ENCODE peak calls at places on chromosomes 2 and 18, in four cellular contexts. One of them, this sample, is unnamed.

GRCh38 chr2:48738806-48739205 is 16.7 kb downstream of the LHCGR start:
- DNase-seq in LoVo: no peak
- DNase-seq in fibroblast of mammary gland: peak
- DNase-seq in endothelial cell of umbilical vein: peak
- DNase-seq in this sample: no peak

GRCh38 chr18:48292787-48293409 is 116.3 kb downstream of the ZBTB7C start:
- DNase-seq in fibroblast of mammary gland: no peak
- DNase-seq in endothelial cell of umbilical vein: no peak
- DNase-seq in LoVo: no peak
- DNase-seq in this sample: no peak

GRCh38 chr18:24930478-24930877 is 421.5 kb downstream of the ZNF521 start:
- DNase-seq in endothelial cell of umbilical vein: no peak
- DNase-seq in LoVo: no peak
- DNase-seq in fibroblast of mammary gland: no peak
- DNase-seq in this sample: no peak

GRCh38 chr2:128447538-128447885 is 128.8 kb upstream of the HS6ST1 start:
- DNase-seq in LoVo: no peak
- DNase-seq in endothelial cell of umbilical vein: no peak
- DNase-seq in fibroblast of mammary gland: no peak
- DNase-seq in this sample: no peak

GRCh38 chr2:227805578-227805977 is 8.1 kb upstream of the CCL20 start:
- DNase-seq in LoVo: no peak
- DNase-seq in endothelial cell of umbilical vein: no peak
- DNase-seq in fibroblast of mammary gland: no peak
- DNase-seq in this sample: no peak

GRCh38 chr18:52936931-52937330 is 596.9 kb downstream of the DCC start:
- DNase-seq in fibroblast of mammary gland: no peak
- DNase-seq in endothelial cell of umbilical vein: no peak
- DNase-seq in LoVo: no peak
- DNase-seq in this sample: no peak

GRCh38 chr18:45835057-45835634 is 9.7 kb downstream of the SIGLEC15 start:
- DNase-seq in LoVo: no peak
- DNase-seq in endothelial cell of umbilical vein: no peak
- DNase-seq in fibroblast of mammary gland: no peak
- DNase-seq in this sample: no peak

GRCh38 chr2:229713371-229714079 is 830 bp downstream of the DNER start:
- DNase-seq in LoVo: no peak
- DNase-seq in fibroblast of mammary gland: no peak
- DNase-seq in endothelial cell of umbilical vein: no peak
- DNase-seq in this sample: no peak

GRCh38 chr2:240561325-240561971 is 1.3 kb downstream of the DUSP28 start:
- DNase-seq in endothelial cell of umbilical vein: peak
- DNase-seq in LoVo: peak
- DNase-seq in fibroblast of mammary gland: peak
- DNase-seq in this sample: no peak

GRCh38 chr2:181779288-181779871 is 99.1 kb upstream of the NEUROD1 start:
- DNase-seq in LoVo: no peak
- DNase-seq in fibroblast of mammary gland: no peak
- DNase-seq in endothelial cell of umbilical vein: peak
- DNase-seq in this sample: no peak

GRCh38 chr2:3302751-3303582 is 74.7 kb downstream of the EIPR1 start:
- DNase-seq in fibroblast of mammary gland: no peak
- DNase-seq in endothelial cell of umbilical vein: no peak
- DNase-seq in LoVo: no peak
- DNase-seq in this sample: no peak

GRCh38 chr2:72442270-72442669 is 294.6 kb upstream of the CYP26B1 start:
- DNase-seq in fibroblast of mammary gland: no peak
- DNase-seq in LoVo: no peak
- DNase-seq in endothelial cell of umbilical vein: no peak
- DNase-seq in this sample: no peak

GRCh38 chr2:215436705-215437570 is 1.1 kb upstream of the FN1 start:
- DNase-seq in endothelial cell of umbilical vein: peak
- DNase-seq in fibroblast of mammary gland: peak
- DNase-seq in LoVo: no peak
- DNase-seq in this sample: no peak

GRCh38 chr18:269480-270090 is 1.7 kb upstream of the THOC1 start:
- DNase-seq in LoVo: no peak
- DNase-seq in endothelial cell of umbilical vein: no peak
- DNase-seq in fibroblast of mammary gland: no peak
- DNase-seq in this sample: no peak

GRCh38 chr18:68234115-68234514 is 480.8 kb downstream of the TMX3 start:
- DNase-seq in fibroblast of mammary gland: no peak
- DNase-seq in endothelial cell of umbilical vein: no peak
- DNase-seq in LoVo: no peak
- DNase-seq in this sample: no peak

GRCh38 chr2:218780026-218780425 is 1.9 kb upstream of the CYP27A1 start:
- DNase-seq in fibroblast of mammary gland: no peak
- DNase-seq in endothelial cell of umbilical vein: no peak
- DNase-seq in LoVo: no peak
- DNase-seq in this sample: no peak

GRCh38 chr18:10041180-10041579 is 127.4 kb downstream of the VAPA start:
- DNase-seq in endothelial cell of umbilical vein: peak
- DNase-seq in fibroblast of mammary gland: peak
- DNase-seq in LoVo: no peak
- DNase-seq in this sample: no peak

GRCh38 chr2:134288814-134289213 is 34.9 kb downstream of the MGAT5 start:
- DNase-seq in LoVo: no peak
- DNase-seq in endothelial cell of umbilical vein: no peak
- DNase-seq in fibroblast of mammary gland: no peak
- DNase-seq in this sample: no peak

GRCh38 chr2:155256803-155257202 is 558.3 kb downstream of the KCNJ3 start:
- DNase-seq in endothelial cell of umbilical vein: no peak
- DNase-seq in LoVo: no peak
- DNase-seq in fibroblast of mammary gland: no peak
- DNase-seq in this sample: peak

GRCh38 chr2:55707751-55708150 is 14.1 kb upstream of the PNPT1 start:
- DNase-seq in LoVo: no peak
- DNase-seq in fibroblast of mammary gland: no peak
- DNase-seq in endothelial cell of umbilical vein: no peak
- DNase-seq in this sample: no peak

GRCh38 chr18:456361-456821 is 44.1 kb downstream of the COLEC12 start:
- DNase-seq in LoVo: no peak
- DNase-seq in fibroblast of mammary gland: peak
- DNase-seq in endothelial cell of umbilical vein: no peak
- DNase-seq in this sample: no peak

GRCh38 chr2:134679294-134679693 is 39.5 kb downstream of the TMEM163 start:
- DNase-seq in fibroblast of mammary gland: no peak
- DNase-seq in LoVo: no peak
- DNase-seq in endothelial cell of umbilical vein: no peak
- DNase-seq in this sample: no peak

GRCh38 chr18:26575865-26576217 is 27.5 kb upstream of the KCTD1 start:
- DNase-seq in endothelial cell of umbilical vein: no peak
- DNase-seq in fibroblast of mammary gland: no peak
- DNase-seq in LoVo: peak
- DNase-seq in this sample: no peak

GRCh38 chr2:237673130-237673921 is 45.9 kb downstream of the LRRFIP1 start:
- DNase-seq in endothelial cell of umbilical vein: peak
- DNase-seq in LoVo: peak
- DNase-seq in fibroblast of mammary gland: no peak
- DNase-seq in this sample: no peak

GRCh38 chr2:201116959-201117734 is 1.2 kb downstream of the CFLAR start:
- DNase-seq in endothelial cell of umbilical vein: peak
- DNase-seq in fibroblast of mammary gland: peak
- DNase-seq in LoVo: peak
- DNase-seq in this sample: no peak

GRCh38 chr18:13425357-13426095 is 207.0 kb downstream of the LDLRAD4 start:
- DNase-seq in endothelial cell of umbilical vein: no peak
- DNase-seq in LoVo: no peak
- DNase-seq in fibroblast of mammary gland: no peak
- DNase-seq in this sample: no peak

GRCh38 chr2:28389399-28390240 is 3.0 kb upstream of the FOSL2 start:
- DNase-seq in fibroblast of mammary gland: no peak
- DNase-seq in LoVo: no peak
- DNase-seq in endothelial cell of umbilical vein: peak
- DNase-seq in this sample: no peak